ENCODE peak calls at places on chromosomes 6 and 20, in nine cellular contexts. One of them, this sample, is unnamed.

GRCh38 chr6:22783921-22784320 is 214.6 kb downstream of the HDGFL1 start:
- DNase-seq in astrocyte: no peak
- DNase-seq in GM23338: no peak
- DNase-seq in HL-60: no peak
- DNase-seq in PC-3: no peak
- DNase-seq in fibroblast of lung: no peak
- DNase-seq in pancreas: no peak
- DNase-seq in left ventricle myocardium inferior: no peak
- DNase-seq in body of pancreas: no peak
- DNase-seq in this sample: no peak

GRCh38 chr6:13113956-13114593 is 214.3 kb downstream of the TBC1D7 start:
- DNase-seq in HL-60: no peak
- DNase-seq in astrocyte: no peak
- DNase-seq in GM23338: no peak
- DNase-seq in body of pancreas: peak; percentile 54
- DNase-seq in PC-3: no peak
- DNase-seq in fibroblast of lung: peak; percentile 4
- DNase-seq in pancreas: no peak
- DNase-seq in left ventricle myocardium inferior: no peak
- DNase-seq in this sample: no peak

GRCh38 chr20:37521091-37521771 is at the start of gene NNAT:
- DNase-seq in PC-3: no peak
- DNase-seq in left ventricle myocardium inferior: no peak
- DNase-seq in fibroblast of lung: no peak
- DNase-seq in pancreas: no peak
- DNase-seq in body of pancreas: no peak
- DNase-seq in GM23338: no peak
- DNase-seq in astrocyte: no peak
- DNase-seq in HL-60: no peak
- DNase-seq in this sample: no peak

GRCh38 chr6:24125980-24126379 is at the start of gene NRSN1:
- DNase-seq in pancreas: peak; percentile 43
- DNase-seq in HL-60: no peak
- DNase-seq in fibroblast of lung: no peak
- DNase-seq in left ventricle myocardium inferior: no peak
- DNase-seq in astrocyte: no peak
- DNase-seq in PC-3: no peak
- DNase-seq in GM23338: peak; percentile 89
- DNase-seq in body of pancreas: peak; percentile 40
- DNase-seq in this sample: no peak

GRCh38 chr6:28634758-28635546 is 109.3 kb downstream of the GPX5 start:
- DNase-seq in body of pancreas: peak; percentile 35
- DNase-seq in PC-3: peak; percentile 48
- DNase-seq in GM23338: peak; percentile 79
- DNase-seq in fibroblast of lung: peak; percentile 13
- DNase-seq in HL-60: no peak
- DNase-seq in astrocyte: no peak
- DNase-seq in left ventricle myocardium inferior: no peak
- DNase-seq in pancreas: no peak
- DNase-seq in this sample: no peak

GRCh38 chr6:157325069-157325805 is 1.9 kb upstream of the TMEM242 start:
- DNase-seq in astrocyte: peak; percentile 41
- DNase-seq in HL-60: no peak
- DNase-seq in fibroblast of lung: peak; percentile 53
- DNase-seq in PC-3: no peak
- DNase-seq in body of pancreas: no peak
- DNase-seq in pancreas: no peak
- DNase-seq in left ventricle myocardium inferior: no peak
- DNase-seq in GM23338: no peak
- DNase-seq in this sample: no peak

GRCh38 chr6:131652472-131652871 is 15.4 kb downstream of the ENPP3 start:
- DNase-seq in PC-3: peak; percentile 83
- DNase-seq in left ventricle myocardium inferior: no peak
- DNase-seq in GM23338: no peak
- DNase-seq in body of pancreas: no peak
- DNase-seq in fibroblast of lung: peak; percentile 61
- DNase-seq in HL-60: no peak
- DNase-seq in astrocyte: peak; percentile 46
- DNase-seq in pancreas: no peak
- DNase-seq in this sample: no peak

GRCh38 chr20:17648306-17648646 is 33.8 kb downstream of the RRBP1 start:
- DNase-seq in PC-3: no peak
- DNase-seq in astrocyte: no peak
- DNase-seq in left ventricle myocardium inferior: no peak
- DNase-seq in GM23338: no peak
- DNase-seq in HL-60: no peak
- DNase-seq in pancreas: peak; percentile 75
- DNase-seq in fibroblast of lung: no peak
- DNase-seq in body of pancreas: peak; percentile 50
- DNase-seq in this sample: no peak

GRCh38 chr6:106381871-106382270 is 21.4 kb downstream of the CRYBG1 start:
- DNase-seq in left ventricle myocardium inferior: no peak
- DNase-seq in body of pancreas: peak; percentile 25
- DNase-seq in pancreas: no peak
- DNase-seq in GM23338: peak; percentile 17
- DNase-seq in astrocyte: no peak
- DNase-seq in HL-60: no peak
- DNase-seq in fibroblast of lung: no peak
- DNase-seq in PC-3: peak; percentile 72
- DNase-seq in this sample: no peak

GRCh38 chr6:21342496-21342895 is 251.1 kb upstream of the SOX4 start:
- DNase-seq in left ventricle myocardium inferior: no peak
- DNase-seq in GM23338: no peak
- DNase-seq in pancreas: no peak
- DNase-seq in PC-3: no peak
- DNase-seq in fibroblast of lung: no peak
- DNase-seq in HL-60: no peak
- DNase-seq in body of pancreas: no peak
- DNase-seq in astrocyte: no peak
- DNase-seq in this sample: no peak

GRCh38 chr6:20490591-20490990 is 43.7 kb upstream of the CDKAL1 start:
- DNase-seq in left ventricle myocardium inferior: no peak
- DNase-seq in GM23338: no peak
- DNase-seq in body of pancreas: no peak
- DNase-seq in HL-60: no peak
- DNase-seq in pancreas: no peak
- DNase-seq in astrocyte: no peak
- DNase-seq in PC-3: no peak
- DNase-seq in fibroblast of lung: no peak
- DNase-seq in this sample: no peak

GRCh38 chr6:108168026-108168463 is 2.2 kb downstream of the NR2E1 start:
- DNase-seq in left ventricle myocardium inferior: no peak
- DNase-seq in astrocyte: no peak
- DNase-seq in fibroblast of lung: no peak
- DNase-seq in pancreas: no peak
- DNase-seq in GM23338: peak; percentile 69
- DNase-seq in body of pancreas: no peak
- DNase-seq in PC-3: no peak
- DNase-seq in HL-60: no peak
- DNase-seq in this sample: no peak
- H3K27me3 ChIP-seq in left ventricle myocardium inferior: peaks cover 100% of the 10 kb centered on the region
- H3K27me3 ChIP-seq in astrocyte: peaks cover 94% of the 10 kb centered on the region
- H3K27me3 ChIP-seq in fibroblast of lung: peaks cover 92% of the 10 kb centered on the region
- H3K27me3 ChIP-seq in pancreas: peaks cover 11% of the 10 kb centered on the region
- H3K27me3 ChIP-seq in GM23338: peaks cover 100% of the 10 kb centered on the region
- H3K27me3 ChIP-seq in body of pancreas: no peaks in the 10 kb centered on the region
- H3K27me3 ChIP-seq in PC-3: no peaks in the 10 kb centered on the region
- H3K27me3 ChIP-seq in HL-60: peaks cover 95% of the 10 kb centered on the region
- H3K27me3 ChIP-seq in this sample: peaks cover 96% of the 10 kb centered on the region

DNA sequence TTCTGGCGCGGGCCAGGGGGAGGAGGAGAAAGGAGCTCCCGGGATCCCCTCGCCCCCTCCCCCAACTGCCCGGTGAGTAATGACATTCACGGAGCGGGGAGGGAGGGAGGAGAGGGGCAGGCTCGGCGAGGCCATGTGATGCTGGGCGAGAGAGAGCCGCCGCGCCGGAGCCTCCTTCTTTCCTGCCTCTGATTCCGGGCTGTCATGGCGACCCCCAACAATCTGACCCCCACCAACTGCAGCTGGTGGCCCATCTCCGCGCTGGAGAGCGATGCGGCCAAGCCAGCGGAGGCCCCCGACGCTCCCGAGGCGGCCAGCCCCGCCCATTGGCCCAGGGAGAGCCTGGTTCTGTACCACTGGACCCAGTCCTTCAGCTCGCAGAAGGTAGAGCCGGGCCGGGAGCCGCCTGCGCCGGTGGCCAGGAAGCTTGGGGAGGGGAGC is at the start of gene GDAP1L1:
- DNase-seq in body of pancreas: peak; percentile 16
- DNase-seq in PC-3: no peak
- DNase-seq in astrocyte: no peak
- DNase-seq in left ventricle myocardium inferior: no peak
- DNase-seq in HL-60: no peak
- DNase-seq in GM23338: peak; percentile 89
- DNase-seq in pancreas: no peak
- DNase-seq in fibroblast of lung: no peak
- DNase-seq in this sample: no peak
- H3K4me3 ChIP-seq in body of pancreas: no peak within 1 kb of the TSS
- H3K4me3 ChIP-seq in PC-3: no peak within 1 kb of the TSS
- H3K4me3 ChIP-seq in astrocyte: no peak within 1 kb of the TSS
- H3K4me3 ChIP-seq in left ventricle myocardium inferior: peak within 1 kb of the TSS; percentile 58
- H3K4me3 ChIP-seq in HL-60: no peak within 1 kb of the TSS
- H3K4me3 ChIP-seq in GM23338: peak within 1 kb of the TSS; percentile 94
- H3K4me3 ChIP-seq in pancreas: no peak within 1 kb of the TSS
- H3K4me3 ChIP-seq in fibroblast of lung: no peak within 1 kb of the TSS
- H3K4me3 ChIP-seq in this sample: no peak within 1 kb of the TSS

GRCh38 chr20:63115651-63116411 is 100.1 kb downstream of the YTHDF1 start:
- DNase-seq in GM23338: no peak
- DNase-seq in pancreas: no peak
- DNase-seq in PC-3: no peak
- DNase-seq in HL-60: no peak
- DNase-seq in left ventricle myocardium inferior: no peak
- DNase-seq in astrocyte: no peak
- DNase-seq in fibroblast of lung: no peak
- DNase-seq in body of pancreas: no peak
- DNase-seq in this sample: no peak
- H3K27me3 ChIP-seq in GM23338: peaks cover 3% of the 10 kb centered on the region
- H3K27me3 ChIP-seq in pancreas: no peaks in the 10 kb centered on the region
- H3K27me3 ChIP-seq in PC-3: peaks cover 24% of the 10 kb centered on the region
- H3K27me3 ChIP-seq in HL-60: peaks cover 10% of the 10 kb centered on the region
- H3K27me3 ChIP-seq in left ventricle myocardium inferior: peaks cover 88% of the 10 kb centered on the region
- H3K27me3 ChIP-seq in astrocyte: peaks cover 2% of the 10 kb centered on the region
- H3K27me3 ChIP-seq in fibroblast of lung: no peaks in the 10 kb centered on the region
- H3K27me3 ChIP-seq in body of pancreas: no peaks in the 10 kb centered on the region
- H3K27me3 ChIP-seq in this sample: no peaks in the 10 kb centered on the region

GRCh38 chr6:137216106-137216505 is 3.1 kb downstream of the IFNGR1 start:
- DNase-seq in PC-3: no peak
- DNase-seq in body of pancreas: no peak
- DNase-seq in HL-60: no peak
- DNase-seq in left ventricle myocardium inferior: no peak
- DNase-seq in astrocyte: no peak
- DNase-seq in GM23338: no peak
- DNase-seq in pancreas: no peak
- DNase-seq in fibroblast of lung: no peak
- DNase-seq in this sample: no peak
- H3K4me3 ChIP-seq in PC-3: peak overlapping the region; percentile 99
- H3K4me3 ChIP-seq in body of pancreas: no peak overlapping the region
- H3K4me3 ChIP-seq in HL-60: peak overlapping the region; percentile 81
- H3K4me3 ChIP-seq in left ventricle myocardium inferior: peak overlapping the region; percentile 78
- H3K4me3 ChIP-seq in astrocyte: no peak overlapping the region
- H3K4me3 ChIP-seq in GM23338: no peak overlapping the region
- H3K4me3 ChIP-seq in pancreas: no peak overlapping the region
- H3K4me3 ChIP-seq in fibroblast of lung: peak overlapping the region; percentile 83
- H3K4me3 ChIP-seq in this sample: no peak overlapping the region

This sample was measured in AG04450.